ENCODE peak calls at places on chromosomes 5 and 9, in five cellular contexts. W is erythroblast; O is HuH-7; A is effector memory CD8-positive, alpha-beta T cell; L is H4. J is an unnamed sample.

GRCh38 chr5:98468188-98468869 is 305.1 kb upstream of the RGMB start:
- DNase-seq in W (no peak), O (no peak), A (no peak), L (peak), J (peak)

GRCh38 chr5:96114736-96115466 is 153.2 kb upstream of the ELL2 start:
- DNase-seq in W (no peak), O (no peak), A (no peak), L (no peak), J (no peak)

GRCh38 chr5:24073097-24073496 is 565.7 kb downstream of the PRDM9 start:
- DNase-seq in W (no peak), O (no peak), A (no peak), L (no peak), J (no peak)

GRCh38 chr5:127595484-127596368 is 53.2 kb upstream of the CTXN3 start:
- DNase-seq in W (no peak), O (no peak), A (no peak), L (no peak), J (no peak)

GRCh38 chr5:179376701-179377420 is 31.6 kb upstream of the ADAMTS2 start:
- DNase-seq in W (no peak), O (no peak), A (no peak), L (no peak), J (no peak)

GRCh38 chr9:73199886-73200285 is 48.2 kb downstream of the ANXA1 start:
- DNase-seq in W (peak), O (peak), A (no peak), L (peak), J (no peak)

GRCh38 chr9:4667681-4668080 is 1.4 kb upstream of the SPATA6L start:
- DNase-seq in W (no peak), O (no peak), A (no peak), L (no peak), J (no peak)

GRCh38 chr5:151477106-151477505 is 29.7 kb downstream of the SLC36A1 start:
- DNase-seq in W (no peak), O (no peak), A (no peak), L (no peak), J (no peak)

GRCh38 chr5:178769617-178770290 is 39.3 kb upstream of the ZNF354A start:
- DNase-seq in W (no peak), O (no peak), A (no peak), L (no peak), J (no peak)

J was measured in foreskin melanocyte.